ENCODE peak calls at places on chromosomes 3 and 15, in four cellular contexts. One of them, this sample, is unnamed.

GRCh38 chr15:74839526-74840395 is 3.2 kb downstream of the ULK3 start:
- DNase-seq in transverse colon: no peak
- DNase-seq in A549: no peak
- DNase-seq in lower leg skin: no peak
- DNase-seq in this sample: no peak

GRCh38 chr3:155093261-155093660 is 13.1 kb downstream of the MME start:
- DNase-seq in transverse colon: no peak
- DNase-seq in A549: no peak
- DNase-seq in lower leg skin: no peak
- DNase-seq in this sample: peak; percentile 34

GRCh38 chr3:43005253-43005652 is 26.1 kb downstream of the GASK1A start:
- DNase-seq in transverse colon: no peak
- DNase-seq in A549: no peak
- DNase-seq in lower leg skin: no peak
- DNase-seq in this sample: no peak

GRCh38 chr3:56131976-56132590 is 336.2 kb downstream of the ERC2 start:
- DNase-seq in transverse colon: no peak
- DNase-seq in A549: peak; percentile 65
- DNase-seq in lower leg skin: peak; percentile 25
- DNase-seq in this sample: no peak

GRCh38 chr3:119662604-119663377 is 2.4 kb upstream of the POPDC2 start:
- DNase-seq in transverse colon: no peak
- DNase-seq in A549: no peak
- DNase-seq in lower leg skin: no peak
- DNase-seq in this sample: no peak

GRCh38 chr15:31439328-31439727 is 112.7 kb downstream of the KLF13 start:
- DNase-seq in transverse colon: peak; percentile 66
- DNase-seq in A549: peak; percentile 80
- DNase-seq in lower leg skin: no peak
- DNase-seq in this sample: no peak

GRCh38 chr3:72114773-72115172 is 329.8 kb upstream of the PROK2 start:
- DNase-seq in transverse colon: no peak
- DNase-seq in A549: no peak
- DNase-seq in lower leg skin: no peak
- DNase-seq in this sample: no peak

GRCh38 chr15:74170083-74170844 is 3.2 kb upstream of the ISLR start:
- DNase-seq in transverse colon: no peak
- DNase-seq in A549: no peak
- DNase-seq in lower leg skin: no peak
- DNase-seq in this sample: peak; percentile 17

GRCh38 chr3:18649666-18650363 is 224.7 kb upstream of the SATB1 start:
- DNase-seq in transverse colon: no peak
- DNase-seq in A549: no peak
- DNase-seq in lower leg skin: no peak
- DNase-seq in this sample: no peak

GRCh38 chr3:122902326-122902725 is 107.5 kb downstream of the SLC49A4 start:
- DNase-seq in transverse colon: no peak
- DNase-seq in A549: no peak
- DNase-seq in lower leg skin: no peak
- DNase-seq in this sample: no peak

GRCh38 chr15:83200589-83200988 is 7.0 kb downstream of the HDGFL3 start:
- DNase-seq in transverse colon: no peak
- DNase-seq in A549: no peak
- DNase-seq in lower leg skin: no peak
- DNase-seq in this sample: no peak

GRCh38 chr3:7000501-7000900 is 139.6 kb downstream of the GRM7 start:
- DNase-seq in transverse colon: no peak
- DNase-seq in A549: no peak
- DNase-seq in lower leg skin: no peak
- DNase-seq in this sample: no peak

GRCh38 chr3:184335291-184335660 is 2.1 kb upstream of the FAM131A start:
- DNase-seq in transverse colon: no peak
- DNase-seq in A549: peak; percentile 15
- DNase-seq in lower leg skin: no peak
- DNase-seq in this sample: no peak

GRCh38 chr15:100861511-100861991 is 18.1 kb upstream of the ALDH1A3 start:
- DNase-seq in transverse colon: peak; percentile 21
- DNase-seq in A549: no peak
- DNase-seq in lower leg skin: no peak
- DNase-seq in this sample: no peak

GRCh38 chr3:187012609-187013051 is 82.3 kb downstream of the ST6GAL1 start:
- DNase-seq in transverse colon: peak; percentile 49
- DNase-seq in A549: no peak
- DNase-seq in lower leg skin: no peak
- DNase-seq in this sample: no peak

GRCh38 chr3:58434990-58435389 is 1.4 kb upstream of the PDHB start:
- DNase-seq in transverse colon: no peak
- DNase-seq in A549: no peak
- DNase-seq in lower leg skin: no peak
- DNase-seq in this sample: no peak

GRCh38 chr3:156158656-156159295 is 38.4 kb downstream of the KCNAB1 start:
- DNase-seq in transverse colon: no peak
- DNase-seq in A549: no peak
- DNase-seq in lower leg skin: no peak
- DNase-seq in this sample: no peak

GRCh38 chr3:188421151-188421821 is 267.3 kb downstream of the LPP start:
- DNase-seq in transverse colon: no peak
- DNase-seq in A549: no peak
- DNase-seq in lower leg skin: no peak
- DNase-seq in this sample: no peak

DNA sequence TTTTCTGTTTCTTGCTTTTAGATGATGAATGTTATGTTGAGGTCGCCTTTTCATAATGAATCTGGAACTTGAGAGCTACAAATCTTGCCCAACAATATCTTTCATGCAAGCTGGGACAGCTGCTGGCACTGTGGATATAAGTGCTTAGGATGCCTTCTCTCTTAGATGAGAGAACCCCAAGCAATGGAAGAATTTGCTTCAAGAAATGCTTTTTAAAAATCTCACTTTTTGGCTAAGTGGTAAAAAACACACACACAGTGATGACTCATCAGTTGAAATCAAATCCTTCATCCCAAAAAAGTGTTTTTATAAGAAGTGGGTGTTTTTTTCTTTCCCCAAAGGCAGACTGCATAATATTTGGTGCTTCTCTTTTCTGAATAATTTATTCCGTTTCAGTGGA is 38.4 kb upstream of the GALNT15 start:
- DNase-seq in transverse colon: no peak
- DNase-seq in A549: no peak
- DNase-seq in lower leg skin: no peak
- DNase-seq in this sample: no peak
- TF ChIP-seq POLR2A in transverse colon: no peak
- TF ChIP-seq POLR2A in A549: no peak
- TF ChIP-seq POLR2A in lower leg skin: no peak
- TF ChIP-seq POLR2A in this sample: no peak

GRCh38 chr15:37100109-37100873 is at the start of gene MEIS2:
- DNase-seq in transverse colon: peak; percentile 81
- DNase-seq in A549: peak; percentile 79
- DNase-seq in lower leg skin: peak; percentile 88
- DNase-seq in this sample: peak; percentile 87
- TF ChIP-seq POLR2A in transverse colon: peak; percentile 54
- TF ChIP-seq POLR2A in A549: peak; percentile 65
- TF ChIP-seq POLR2A in lower leg skin: no peak
- TF ChIP-seq POLR2A in this sample: peak; percentile 40

GRCh38 chr3:149969110-149969944 is 1.4 kb downstream of the PFN2 start:
- DNase-seq in transverse colon: peak; percentile 31
- DNase-seq in A549: peak; percentile 42
- DNase-seq in lower leg skin: peak; percentile 19
- DNase-seq in this sample: no peak
- TF ChIP-seq POLR2A in transverse colon: no peak
- TF ChIP-seq POLR2A in A549: no peak
- TF ChIP-seq POLR2A in lower leg skin: no peak
- TF ChIP-seq POLR2A in this sample: no peak

DNA sequence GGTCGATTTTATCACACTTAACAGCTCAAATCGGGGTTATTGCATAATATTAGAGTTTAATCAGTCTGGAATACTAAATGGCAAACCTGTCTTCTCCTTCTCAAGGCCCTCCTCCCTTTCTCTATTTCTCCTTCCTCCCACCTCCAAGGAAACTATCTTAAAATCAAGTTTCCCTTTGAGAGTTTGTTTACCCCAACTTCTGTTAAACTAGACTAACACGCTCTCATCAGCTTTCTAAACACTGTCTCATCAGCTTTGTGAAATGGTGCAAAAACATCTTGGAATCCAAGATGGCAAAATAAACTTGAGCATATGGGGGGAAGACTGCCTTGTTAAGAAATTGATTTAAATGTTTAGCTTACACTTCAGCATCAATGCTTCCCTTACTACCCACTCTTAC is 9.6 kb downstream of the SOX2 start:
- DNase-seq in transverse colon: no peak
- DNase-seq in A549: no peak
- DNase-seq in lower leg skin: no peak
- DNase-seq in this sample: no peak
- TF ChIP-seq POLR2A in transverse colon: no peak
- TF ChIP-seq POLR2A in A549: no peak
- TF ChIP-seq POLR2A in lower leg skin: no peak
- TF ChIP-seq POLR2A in this sample: no peak

DNA sequence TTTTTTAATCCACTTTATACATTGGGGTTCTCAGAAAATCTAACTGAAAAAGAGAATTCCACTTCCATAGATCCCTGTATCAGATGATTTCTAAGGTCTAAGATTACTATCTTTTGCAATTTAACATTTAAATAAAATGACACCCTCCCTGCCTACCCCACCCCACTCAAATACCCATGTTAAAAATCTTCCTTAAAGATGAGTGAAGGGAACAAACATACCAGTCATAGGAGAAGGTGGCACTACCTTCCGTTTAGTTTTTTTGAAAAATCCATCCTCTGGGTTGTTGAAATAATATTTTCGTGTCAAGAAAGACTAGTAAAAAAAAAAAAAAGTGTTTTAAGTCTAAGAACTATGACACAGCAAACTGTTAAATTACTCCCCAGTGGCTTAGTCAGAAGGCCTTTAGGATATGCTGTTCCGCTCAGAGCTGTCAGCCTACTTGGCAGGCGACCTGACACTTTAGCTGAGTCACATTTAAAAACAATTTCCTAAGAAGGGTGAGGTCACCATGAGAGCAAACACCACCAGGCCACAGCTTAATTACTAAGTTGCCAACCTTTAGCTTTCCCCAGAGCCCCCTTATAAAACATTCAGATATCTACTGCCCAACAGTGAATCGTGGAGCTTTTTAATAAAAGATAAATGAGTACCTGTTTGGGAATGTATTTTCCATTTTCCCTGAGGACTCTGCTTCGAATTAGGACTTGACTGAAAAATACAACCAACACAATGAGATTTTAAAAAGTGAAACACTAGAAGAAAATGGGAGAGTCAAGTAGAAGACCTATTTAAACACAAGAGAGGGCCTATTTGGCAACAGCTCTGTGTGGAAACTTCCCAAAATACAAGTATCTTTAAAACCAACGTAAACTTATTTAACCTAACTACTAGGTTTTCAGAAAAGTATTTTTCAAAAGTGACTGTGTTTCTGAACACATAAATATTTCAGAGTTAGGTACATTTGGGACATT is 9.6 kb downstream of the EMC3 start:
- DNase-seq in transverse colon: peak; percentile 55
- DNase-seq in A549: peak; percentile 63
- DNase-seq in lower leg skin: peak; percentile 86
- DNase-seq in this sample: peak; percentile 75
- TF ChIP-seq POLR2A in transverse colon: no peak
- TF ChIP-seq POLR2A in A549: no peak
- TF ChIP-seq POLR2A in lower leg skin: no peak
- TF ChIP-seq POLR2A in this sample: no peak

DNA sequence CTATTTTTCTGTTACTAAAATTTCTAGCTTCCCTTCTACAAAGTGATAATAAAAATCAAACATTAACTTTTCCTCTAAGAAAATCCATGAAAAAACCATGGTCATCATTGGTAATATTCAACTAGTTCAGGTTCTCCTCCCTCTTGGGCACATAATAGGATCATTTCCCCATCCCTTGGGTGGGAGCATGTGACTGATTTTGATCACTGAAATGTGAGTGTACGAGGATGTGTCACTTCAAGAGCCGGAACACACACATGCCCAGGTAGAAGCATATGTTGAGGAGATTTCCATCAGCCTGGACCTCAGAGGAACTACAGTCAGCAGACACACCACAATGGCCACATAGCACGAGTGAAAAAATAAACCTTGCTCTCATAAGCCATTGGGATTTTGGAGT is 36.1 kb downstream of the AP3S2 start:
- DNase-seq in transverse colon: peak; percentile 72
- DNase-seq in A549: peak; percentile 49
- DNase-seq in lower leg skin: no peak
- DNase-seq in this sample: no peak
- TF ChIP-seq POLR2A in transverse colon: peak; percentile 33
- TF ChIP-seq POLR2A in A549: no peak
- TF ChIP-seq POLR2A in lower leg skin: no peak
- TF ChIP-seq POLR2A in this sample: no peak

GRCh38 chr3:171874879-171875278 is 31.7 kb downstream of the TMEM212 start:
- DNase-seq in transverse colon: no peak
- DNase-seq in A549: no peak
- DNase-seq in lower leg skin: no peak
- DNase-seq in this sample: no peak

GRCh38 chr3:171873561-171873960 is 30.4 kb downstream of the TMEM212 start:
- DNase-seq in transverse colon: no peak
- DNase-seq in A549: peak; percentile 25
- DNase-seq in lower leg skin: no peak
- DNase-seq in this sample: no peak

GRCh38 chr3:171875923-171876412 is 32.8 kb downstream of the TMEM212 start:
- DNase-seq in transverse colon: no peak
- DNase-seq in A549: no peak
- DNase-seq in lower leg skin: no peak
- DNase-seq in this sample: no peak

GRCh38 chr3:171876651-171877272 is 33.6 kb downstream of the TMEM212 start:
- DNase-seq in transverse colon: no peak
- DNase-seq in A549: no peak
- DNase-seq in lower leg skin: no peak
- DNase-seq in this sample: no peak

GRCh38 chr3:171874251-171874679 is 31.1 kb downstream of the TMEM212 start:
- DNase-seq in transverse colon: no peak
- DNase-seq in A549: peak; percentile 14
- DNase-seq in lower leg skin: no peak
- DNase-seq in this sample: no peak
- TF ChIP-seq POLR2A in transverse colon: no peak
- TF ChIP-seq POLR2A in A549: no peak
- TF ChIP-seq POLR2A in lower leg skin: no peak
- TF ChIP-seq POLR2A in this sample: no peak

DNA sequence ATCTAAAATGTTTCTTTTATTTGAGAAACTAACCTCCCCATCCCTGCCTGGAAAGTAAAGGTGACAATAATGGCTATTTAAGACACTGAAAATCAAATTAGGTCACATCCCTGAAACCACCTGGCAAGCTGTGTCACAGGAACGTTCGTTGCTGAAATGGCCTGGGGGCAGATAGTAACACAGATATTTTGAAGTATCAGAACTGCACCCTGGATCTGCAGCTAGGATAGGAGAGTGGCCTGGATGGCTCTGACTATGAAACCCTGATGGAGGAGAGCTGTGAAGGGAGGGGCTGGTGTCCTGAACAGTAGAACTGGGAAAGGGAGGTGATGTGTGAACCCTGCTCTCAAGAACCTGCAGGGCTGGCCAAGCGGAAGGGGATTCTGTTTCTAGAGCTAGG is 648.3 kb upstream of the CFAP20DC start:
- DNase-seq in transverse colon: no peak
- DNase-seq in A549: no peak
- DNase-seq in lower leg skin: no peak
- DNase-seq in this sample: no peak
- TF ChIP-seq POLR2A in transverse colon: no peak
- TF ChIP-seq POLR2A in A549: no peak
- TF ChIP-seq POLR2A in lower leg skin: no peak
- TF ChIP-seq POLR2A in this sample: no peak

This sample was measured in stomach.